ENCODE peak calls at places on chromosomes 13 and 19, in four cellular contexts. Y is activated CD4-positive, alpha-beta T cell treated with anti-CD3 and anti-CD28 coated beads, Interleukin-2, amount 50 U/mL, for 48 hours; C is D341Med; D is COR-L47. A is an unnamed sample.

GRCh38 chr19:38740252-38740592 is 4.1 kb downstream of the CAPN12 start:
- DNase-seq in C (no peak), D (no peak), Y (no peak), A (no peak)

GRCh38 chr19:1171755-1172352 is 2.2 kb downstream of the SBNO2 start:
- DNase-seq in Y (no peak), C (no peak), D (peak; percentile 83), A (no peak)

GRCh38 chr13:62356977-62357376 is 941.3 kb upstream of the PCDH20 start:
- DNase-seq in D (no peak), C (no peak), Y (no peak), A (no peak)

GRCh38 chr19:41434450-41434849 is 5.3 kb downstream of the DMAC2 start:
- DNase-seq in Y (no peak), D (no peak), C (no peak), A (no peak)

GRCh38 chr13:113917523-113918371 is 53.9 kb upstream of the GAS6 start:
- DNase-seq in D (no peak), Y (no peak), C (peak; percentile 20), A (no peak)

GRCh38 chr19:32336259-32337111 is 8.9 kb upstream of the ZNF507 start:
- DNase-seq in C (no peak), Y (no peak), D (no peak), A (no peak)

GRCh38 chr13:108176685-108177274 is 38.6 kb downstream of the LIG4 start:
- DNase-seq in Y (peak; percentile 68), C (peak; percentile 53), D (peak; percentile 23), A (no peak)

GRCh38 chr19:31350693-31351211 is 1.5 kb upstream of the TSHZ3 start:
- DNase-seq in C (peak; percentile 87), Y (peak; percentile 41), D (no peak), A (peak; percentile 65)

GRCh38 chr19:42166336-42166735 is 34.1 kb upstream of the POU2F2 start:
- DNase-seq in D (peak; percentile 28), Y (no peak), C (no peak), A (no peak)

GRCh38 chr13:30147380-30147779 is 160.0 kb downstream of the KATNAL1 start:
- DNase-seq in C (no peak), Y (no peak), D (no peak), A (no peak)

GRCh38 chr13:111159362-111160320 is 44.5 kb downstream of the ARHGEF7 start:
- DNase-seq in D (no peak), Y (no peak), C (no peak), A (no peak)

GRCh38 chr19:50311723-50312635 is 17.2 kb downstream of the KCNC3 start:
- DNase-seq in D (no peak), C (peak; percentile 95), Y (no peak), A (no peak)

GRCh38 chr13:98938801-98939200 is 39.1 kb downstream of the DOCK9 start:
- DNase-seq in C (peak; percentile 52), Y (no peak), D (no peak), A (no peak)

GRCh38 chr19:43784981-43785808 is 4.4 kb upstream of the KCNN4 start:
- DNase-seq in C (peak; percentile 79), D (peak; percentile 61), Y (peak; percentile 56), A (peak; percentile 50)

GRCh38 chr19:28486934-28487333 is 726.0 kb downstream of the UQCRFS1 start:
- DNase-seq in D (no peak), Y (no peak), C (no peak), A (no peak)

GRCh38 chr19:49462492-49462891 is 9.5 kb downstream of the ALDH16A1 start:
- DNase-seq in Y (no peak), D (no peak), C (no peak), A (no peak)

GRCh38 chr13:75826391-75826790 is 190.3 kb downstream of the LMO7 start:
- DNase-seq in D (no peak), C (no peak), Y (no peak), A (no peak)

GRCh38 chr19:48872884-48873475 is 759 bp downstream of the PPP1R15A start:
- DNase-seq in Y (peak; percentile 75), D (peak; percentile 71), C (peak; percentile 58), A (peak; percentile 95)

GRCh38 chr13:39910041-39910440 is 254.6 kb downstream of the COG6 start:
- DNase-seq in C (no peak), D (no peak), Y (no peak), A (no peak)

GRCh38 chr19:41304706-41305483 is 5.1 kb upstream of the CCDC97 start:
- DNase-seq in D (no peak), Y (no peak), C (no peak), A (no peak)

GRCh38 chr13:22592515-22592914 is 588.3 kb upstream of the SGCG start:
- DNase-seq in D (no peak), Y (no peak), C (no peak), A (no peak)

GRCh38 chr13:23667750-23668149 is 97.5 kb downstream of the TNFRSF19 start:
- DNase-seq in D (no peak), C (no peak), Y (no peak), A (no peak)

GRCh38 chr19:34189917-34190425 is 17.7 kb downstream of the LSM14A start:
- DNase-seq in Y (no peak), C (no peak), D (no peak), A (no peak)

GRCh38 chr13:42373048-42373812 is 101.3 kb downstream of the AKAP11 start:
- DNase-seq in C (no peak), D (no peak), Y (no peak), A (no peak)

GRCh38 chr13:80504453-80504852 is 163.5 kb upstream of the SPRY2 start:
- DNase-seq in D (no peak), Y (no peak), C (no peak), A (peak; percentile 14)

GRCh38 chr13:67299072-67299635 is 69.0 kb upstream of the PCDH9 start:
- DNase-seq in Y (no peak), C (no peak), D (no peak), A (no peak)

GRCh38 chr19:44732235-44733014 is 16.1 kb upstream of the BCL3 start:
- DNase-seq in D (no peak), Y (no peak), C (peak; percentile 17), A (no peak)

GRCh38 chr13:101523732-101524131 is 71.3 kb downstream of the ITGBL1 start:
- DNase-seq in Y (no peak), C (no peak), D (no peak), A (no peak)

GRCh38 chr19:15248648-15249559 is 16.7 kb upstream of the EPHX3 start:
- DNase-seq in D (no peak), Y (no peak), C (no peak), A (peak; percentile 88)

GRCh38 chr19:53927745-53928144 is 18.7 kb downstream of the CACNG7 start:
- DNase-seq in Y (peak; percentile 32), D (no peak), C (no peak), A (no peak)

GRCh38 chr13:76837811-76838210 is 48.4 kb downstream of the KCTD12 start:
- DNase-seq in D (no peak), C (no peak), Y (no peak), A (no peak)

GRCh38 chr13:113548778-113549621 is 35.6 kb upstream of the TFDP1 start:
- DNase-seq in D (no peak), Y (no peak), C (no peak), A (no peak)

GRCh38 chr13:87671031-87671823 is at the start of gene SLITRK5:
- DNase-seq in D (peak; percentile 78), C (peak; percentile 88), Y (peak; percentile 63), A (peak; percentile 44)

GRCh38 chr19:5665781-5666513 is 14.4 kb downstream of the MICOS13 start:
- DNase-seq in D (no peak), C (no peak), Y (no peak), A (no peak)

GRCh38 chr19:12642506-12642905 is 24.0 kb downstream of the MAN2B1 start:
- DNase-seq in C (no peak), Y (no peak), D (no peak), A (no peak)